ENCODE peak calls at places on chromosomes 6 and 20, in nine cellular contexts. K is lower leg skin, E is AG09309, Y is amniotic stem cell, B is endothelial cell, Z is WTC11, F is thyroid gland, C is Panc1, Q is left cardiac atrium. R is an unnamed sample.

GRCh38 chr6:36907781-36908180 is 22.0 kb downstream of the C6orf89 start:
- DNase-seq in F (peak), C (no peak), K (no peak), Z (no peak), Q (peak), B (no peak), E (no peak), Y (no peak), R (no peak)

GRCh38 chr20:38706482-38706881 is 17.8 kb upstream of the SLC32A1 start:
- DNase-seq in Z (peak), B (no peak), K (no peak), E (no peak), Q (no peak), Y (no peak), C (no peak), F (no peak), R (no peak)

GRCh38 chr20:62766716-62767115 is 29.6 kb upstream of the MRGBP start:
- DNase-seq in Z (no peak), C (no peak), K (no peak), Q (peak), F (peak), B (no peak), Y (no peak), E (no peak), R (no peak)

GRCh38 chr6:90087103-90087833 is 193.0 kb downstream of the GJA10 start:
- DNase-seq in F (no peak), C (no peak), Y (no peak), Z (no peak), Q (no peak), B (no peak), K (no peak), E (no peak), R (no peak)

GRCh38 chr6:31203345-31203979 is 33.0 kb upstream of the POU5F1 start:
- DNase-seq in K (no peak), Z (no peak), B (no peak), Y (peak), Q (no peak), C (peak), E (no peak), F (no peak), R (peak)

GRCh38 chr6:1199981-1200637 is 111.8 kb upstream of the FOXQ1 start:
- DNase-seq in Z (no peak), C (no peak), E (no peak), Y (no peak), B (no peak), K (no peak), Q (no peak), F (no peak), R (no peak)

GRCh38 chr6:44298055-44298803 is 14.9 kb downstream of the AARS2 start:
- DNase-seq in C (no peak), F (no peak), E (no peak), B (no peak), K (no peak), Q (no peak), Y (no peak), Z (no peak), R (no peak)

GRCh38 chr6:73867411-73867810 is 171.4 kb downstream of the CD109 start:
- DNase-seq in F (no peak), Q (no peak), B (no peak), Y (no peak), K (no peak), Z (no peak), E (no peak), C (no peak), R (no peak)

GRCh38 chr6:121405306-121405705 is 30.1 kb upstream of the GJA1 start:
- DNase-seq in K (no peak), E (no peak), F (no peak), B (no peak), Q (no peak), C (no peak), Z (no peak), Y (no peak), R (no peak)

GRCh38 chr6:98769546-98769945 is 64.8 kb upstream of the POU3F2 start:
- DNase-seq in Y (no peak), Q (no peak), E (no peak), Z (peak), F (peak), K (no peak), C (no peak), B (peak), R (no peak)

GRCh38 chr20:40323411-40323810 is 365.6 kb downstream of the MAFB start:
- DNase-seq in Q (no peak), E (no peak), C (no peak), F (no peak), Z (no peak), Y (no peak), K (no peak), B (no peak), R (no peak)

GRCh38 chr20:60262967-60263603 is 304.9 kb downstream of the CDH26 start:
- DNase-seq in C (peak), F (peak), B (peak), Y (no peak), Q (no peak), K (no peak), Z (peak), E (no peak), R (no peak)

GRCh38 chr6:154292855-154293519 is 63.6 kb downstream of the IPCEF1 start:
- DNase-seq in C (peak), Y (peak), Z (no peak), B (no peak), K (no peak), F (no peak), Q (no peak), E (no peak), R (no peak)

GRCh38 chr6:70289299-70289698 is 13.6 kb downstream of the COL9A1 start:
- DNase-seq in F (no peak), B (no peak), Z (no peak), Y (no peak), Q (no peak), C (no peak), K (no peak), E (no peak), R (no peak)

GRCh38 chr6:131782764-131783163 is 25.1 kb upstream of the ENPP1 start:
- DNase-seq in Z (no peak), K (no peak), E (no peak), F (peak), B (no peak), Q (no peak), C (no peak), Y (no peak), R (no peak)

GRCh38 chr20:43190332-43190953 is 737 bp upstream of the PTPRT start:
- DNase-seq in Z (no peak), B (no peak), K (no peak), Y (no peak), F (no peak), C (no peak), Q (no peak), E (no peak), R (no peak)

GRCh38 chr6:5731435-5731834 is 275.3 kb downstream of the NRN1 start:
- DNase-seq in Z (no peak), C (no peak), Q (no peak), Y (no peak), E (no peak), K (no peak), B (no peak), F (no peak), R (no peak)

GRCh38 chr20:25090492-25091429 is 8.8 kb upstream of the VSX1 start:
- DNase-seq in F (peak), Q (no peak), K (no peak), C (no peak), E (no peak), Y (no peak), Z (no peak), B (no peak), R (peak)

GRCh38 chr6:33502486-33502885 is 48.1 kb downstream of the ZBTB9 start:
- DNase-seq in Z (no peak), F (no peak), B (no peak), Q (no peak), Y (no peak), E (no peak), K (no peak), C (no peak), R (no peak)

GRCh38 chr20:34240698-34241615 is at the start of gene ASIP:
- DNase-seq in C (no peak), E (no peak), Y (no peak), F (no peak), Q (no peak), K (no peak), B (no peak), Z (no peak), R (no peak)

GRCh38 chr6:137998461-137999019 is 108.7 kb downstream of the PERP start:
- DNase-seq in Z (no peak), K (no peak), F (no peak), B (no peak), E (no peak), C (no peak), Y (no peak), Q (no peak), R (no peak)

GRCh38 chr6:162294030-162294429 is 433.5 kb downstream of the PRKN start:
- DNase-seq in Y (no peak), B (no peak), K (no peak), Z (no peak), E (no peak), Q (no peak), C (no peak), F (no peak), R (no peak)

GRCh38 chr20:20732641-20733040 is 20.2 kb upstream of the RALGAPA2 start:
- DNase-seq in Z (no peak), E (no peak), C (no peak), K (no peak), F (no peak), Y (no peak), Q (no peak), B (no peak), R (no peak)

R was measured in GM12878.